ENCODE peak calls at places on chromosomes 5 and 9, in ten cellular contexts. I is CD8-positive, alpha-beta T cell; Q is kidney epithelial cell; J is fibroblast of mammary gland; W is sigmoid colon; E is activated CD8-positive, alpha-beta T cell treated with anti-CD3 and anti-CD28 coated beads for 36 hours; S is GM23338; O is fibroblast of lung; G is prostate gland; A is HCT116. L is an unnamed sample.

GRCh38 chr9:37300620-37301368 is 121.7 kb upstream of the GRHPR start:
- DNase-seq in A (no peak), S (no peak), E (peak), Q (no peak), J (peak), G (no peak), W (no peak), O (peak), I (no peak), L (peak)

GRCh38 chr5:14752497-14753071 is 88.1 kb downstream of the OTULIN start:
- DNase-seq in A (no peak), O (no peak), G (no peak), E (no peak), W (no peak), I (no peak), J (no peak), S (no peak), Q (no peak), L (no peak)

GRCh38 chr9:117400131-117400530 is 14.7 kb downstream of the ASTN2 start:
- DNase-seq in S (peak), A (no peak), W (no peak), Q (no peak), J (no peak), E (no peak), I (no peak), O (no peak), G (peak), L (no peak)

GRCh38 chr9:84557751-84558150 is 111.8 kb upstream of the NTRK2 start:
- DNase-seq in W (no peak), S (no peak), Q (no peak), J (no peak), O (no peak), I (no peak), G (no peak), A (no peak), E (no peak), L (no peak)

GRCh38 chr5:149552761-149553160 is 1.5 kb upstream of the CSNK1A1 start:
- DNase-seq in G (no peak), I (no peak), W (no peak), O (no peak), S (peak), A (no peak), J (no peak), E (no peak), Q (no peak), L (no peak)

GRCh38 chr5:9892696-9893095 is 262.5 kb upstream of the TAS2R1 start:
- DNase-seq in E (no peak), Q (no peak), S (no peak), I (no peak), W (no peak), O (no peak), J (no peak), A (no peak), G (no peak), L (no peak)

GRCh38 chr5:116444373-116445058 is 130.1 kb downstream of the SEMA6A start:
- DNase-seq in A (no peak), J (no peak), E (no peak), G (no peak), I (no peak), O (no peak), S (no peak), Q (no peak), W (no peak), L (no peak)

GRCh38 chr5:132439521-132440206 is 50.9 kb downstream of the IRF1 start:
- DNase-seq in G (peak), W (peak), O (peak), J (peak), S (no peak), Q (no peak), A (no peak), I (no peak), E (peak), L (no peak)

GRCh38 chr9:35035851-35036701 is 36.3 kb downstream of the VCP start:
- DNase-seq in O (peak), I (peak), A (no peak), G (no peak), S (peak), Q (no peak), W (peak), J (peak), E (peak), L (peak)

GRCh38 chr9:4667681-4668080 is 1.4 kb upstream of the SPATA6L start:
- DNase-seq in G (no peak), W (no peak), S (no peak), O (no peak), E (no peak), I (no peak), Q (no peak), A (no peak), J (no peak), L (no peak)

GRCh38 chr5:17436766-17437221 is 61.2 kb upstream of the TAF11L2 start:
- DNase-seq in A (no peak), I (no peak), S (no peak), O (peak), G (no peak), J (no peak), Q (no peak), W (no peak), E (no peak), L (peak)

GRCh38 chr9:107280543-107280942 is 2.5 kb upstream of the RAD23B start:
- DNase-seq in W (no peak), O (no peak), J (peak), E (peak), Q (no peak), I (no peak), G (no peak), S (peak), A (peak), L (no peak)

GRCh38 chr9:123656565-123656964 is 273.4 kb downstream of the DENND1A start:
- DNase-seq in A (no peak), G (no peak), S (no peak), W (no peak), J (peak), I (no peak), E (no peak), O (no peak), Q (no peak), L (no peak)

GRCh38 chr9:13690595-13690994 is 411.1 kb upstream of the MPDZ start:
- DNase-seq in W (no peak), O (peak), A (no peak), J (peak), S (no peak), E (no peak), I (no peak), G (no peak), Q (no peak), L (no peak)

GRCh38 chr5:66958984-66959641 is 237.5 kb downstream of the CD180 start:
- DNase-seq in W (peak), Q (peak), E (no peak), I (no peak), O (peak), J (peak), G (no peak), S (peak), A (no peak), L (no peak)

GRCh38 chr9:2691626-2692025 is 25.7 kb upstream of the KCNV2 start:
- DNase-seq in J (peak), I (no peak), O (no peak), S (no peak), E (no peak), G (no peak), A (no peak), W (no peak), Q (no peak), L (no peak)

GRCh38 chr5:179314606-179315355 is 30.5 kb downstream of the ADAMTS2 start:
- DNase-seq in O (no peak), A (no peak), S (no peak), E (no peak), G (no peak), J (peak), Q (no peak), I (no peak), W (peak), L (no peak)

GRCh38 chr9:37511006-37511714 is 25.4 kb downstream of the POLR1E start:
- DNase-seq in I (no peak), E (peak), J (no peak), G (no peak), Q (no peak), W (no peak), S (peak), A (peak), O (no peak), L (peak)

GRCh38 chr5:157473383-157474370 is 13.7 kb downstream of the NIPAL4 start:
- DNase-seq in O (no peak), G (no peak), W (peak), J (no peak), Q (no peak), A (no peak), S (no peak), I (no peak), E (no peak), L (no peak)

GRCh38 chr9:10649076-10649475 is 36.3 kb upstream of the PTPRD start:
- DNase-seq in G (no peak), E (no peak), Q (no peak), I (no peak), J (no peak), S (no peak), A (no peak), O (no peak), W (no peak), L (no peak)

GRCh38 chr5:174799146-174799545 is 74.8 kb downstream of the MSX2 start:
- DNase-seq in Q (no peak), A (no peak), G (no peak), O (peak), J (peak), S (no peak), E (no peak), I (no peak), W (no peak), L (no peak)

GRCh38 chr9:89312154-89312616 is 1.2 kb downstream of the CKS2 start:
- DNase-seq in S (peak), W (no peak), O (peak), Q (no peak), E (peak), I (no peak), J (no peak), A (no peak), G (no peak), L (no peak)

GRCh38 chr5:8892931-8893330 is 652.9 kb downstream of the SEMA5A start:
- DNase-seq in A (no peak), O (no peak), G (no peak), E (no peak), Q (no peak), I (no peak), J (no peak), W (no peak), S (no peak), L (no peak)

GRCh38 chr5:176530406-176530982 is 6.7 kb downstream of the RNF44 start:
- DNase-seq in W (no peak), Q (no peak), I (no peak), G (no peak), J (no peak), A (no peak), O (no peak), S (no peak), E (no peak), L (no peak)

GRCh38 chr9:136385015-136385414 is 11.5 kb upstream of the CARD9 start:
- DNase-seq in E (peak), A (no peak), W (no peak), J (no peak), Q (no peak), S (no peak), G (no peak), O (no peak), I (peak), L (no peak)

GRCh38 chr5:171157775-171158174 is 151.3 kb upstream of the TLX3 start:
- DNase-seq in G (no peak), I (no peak), W (no peak), Q (no peak), O (no peak), E (no peak), S (no peak), A (no peak), J (no peak), L (no peak)

GRCh38 chr5:171166766-171167165 is 142.3 kb upstream of the TLX3 start:
- DNase-seq in W (no peak), I (no peak), A (no peak), O (no peak), Q (no peak), G (no peak), E (no peak), S (no peak), J (no peak), L (no peak)

GRCh38 chr5:171162165-171162564 is 146.9 kb upstream of the TLX3 start:
- DNase-seq in J (no peak), O (no peak), G (no peak), W (no peak), S (peak), I (no peak), Q (no peak), A (no peak), E (no peak), L (no peak)

GRCh38 chr5:171158581-171158980 is 150.5 kb upstream of the TLX3 start:
- DNase-seq in J (no peak), I (no peak), A (no peak), Q (no peak), W (no peak), O (no peak), G (no peak), S (no peak), E (no peak), L (no peak)

DNA sequence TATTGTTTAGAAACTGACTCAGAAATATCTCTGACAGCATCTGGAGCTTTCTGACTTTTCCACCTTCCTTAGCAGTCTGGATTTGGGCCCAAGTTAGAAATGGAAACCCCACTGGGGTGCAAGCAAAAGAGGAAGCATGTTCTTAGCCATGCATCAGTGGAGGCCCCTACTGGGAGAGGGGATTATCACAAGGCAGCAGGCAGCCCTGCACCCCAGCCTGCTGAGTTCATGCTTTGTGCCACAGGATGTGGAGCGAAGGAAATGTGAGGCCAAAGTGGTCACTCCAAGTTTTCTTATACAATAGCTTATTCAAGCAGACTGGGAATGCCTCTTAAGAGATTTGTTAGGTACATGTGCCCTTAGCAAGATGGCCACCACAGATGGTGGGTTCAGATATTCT is 146.4 kb upstream of the TLX3 start:
- DNase-seq in O (peak), I (no peak), E (peak), W (no peak), S (peak), A (peak), Q (no peak), J (peak), G (no peak), L (peak)
- TF ChIP-seq CTCF in O (peak), I (no peak), E (no peak), W (no peak), S (peak), A (peak), Q (peak), J (peak), G (no peak), L (peak)

GRCh38 chr5:1052641-1053390 is 44.2 kb downstream of the NKD2 start:
- DNase-seq in E (no peak), A (no peak), W (no peak), Q (no peak), O (no peak), I (no peak), S (peak), G (peak), J (no peak), L (no peak)
- TF ChIP-seq CTCF in E (no peak), A (no peak), W (no peak), Q (no peak), O (no peak), I (no peak), S (no peak), G (peak), J (no peak), L (no peak)

DNA sequence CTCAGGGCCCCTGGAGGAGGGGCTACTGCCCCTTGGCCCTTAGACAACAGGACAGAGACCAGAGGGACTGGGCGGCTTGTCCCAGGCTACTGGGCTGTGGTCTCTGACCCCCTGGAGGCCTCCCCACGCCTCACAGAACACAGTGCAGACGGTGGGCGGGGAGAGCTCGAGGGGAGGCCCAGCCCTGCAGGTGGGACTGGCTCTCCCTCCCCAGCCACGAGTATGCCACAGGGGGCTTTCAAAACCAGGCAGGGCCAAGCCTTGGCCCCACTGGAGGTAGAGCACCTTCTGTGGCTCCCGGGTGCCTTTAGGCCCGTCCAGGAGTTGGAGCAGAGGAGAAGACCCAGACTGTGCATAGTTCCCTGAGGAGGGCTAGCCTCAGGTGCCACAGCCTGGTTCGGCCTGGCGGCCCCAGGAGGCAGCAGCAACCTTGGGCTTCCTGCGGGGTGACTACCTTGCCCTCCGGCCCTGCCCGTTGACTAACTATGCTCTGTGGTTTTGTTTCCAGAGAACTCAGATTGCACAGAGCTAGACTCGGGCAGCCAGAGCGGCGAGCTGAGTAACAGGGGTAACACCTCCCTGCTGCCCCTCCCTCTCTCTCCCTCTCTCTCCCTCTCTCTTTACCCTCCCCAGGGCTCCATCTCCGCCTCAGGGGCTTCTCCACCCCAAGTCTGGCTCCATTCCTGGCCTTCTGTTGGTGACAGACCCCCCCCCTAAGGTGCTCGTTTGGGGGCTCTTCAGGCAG is 15.5 kb downstream of the CARD19 start:
- DNase-seq in Q (no peak), O (peak), S (no peak), A (no peak), J (no peak), W (peak), I (no peak), G (no peak), E (no peak), L (no peak)
- TF ChIP-seq CTCF in Q (no peak), O (no peak), S (no peak), A (no peak), J (no peak), W (no peak), I (no peak), G (no peak), E (no peak), L (no peak)

DNA sequence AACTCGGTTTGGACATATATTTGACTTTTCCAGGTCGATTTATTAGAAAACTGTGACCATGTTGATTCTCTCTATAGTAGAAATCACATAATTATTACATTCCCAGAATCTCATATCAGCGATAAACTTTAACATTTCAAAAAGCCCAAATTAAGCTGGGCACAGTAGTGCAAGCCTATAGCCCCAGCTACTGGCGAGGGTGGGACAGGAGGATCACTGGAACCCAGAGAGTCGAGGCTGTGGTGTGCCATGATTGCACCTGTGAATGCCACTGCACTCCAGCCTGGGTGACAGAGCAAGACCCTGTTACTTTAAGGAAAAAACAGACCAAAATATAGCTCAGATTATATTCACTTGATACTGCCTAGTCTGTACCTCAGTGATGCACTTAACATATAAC is 128.9 kb downstream of the CPLANE1 start:
- DNase-seq in O (no peak), E (peak), G (no peak), W (no peak), S (no peak), J (no peak), I (no peak), A (no peak), Q (no peak), L (no peak)
- TF ChIP-seq CTCF in O (no peak), E (peak), G (no peak), W (no peak), S (no peak), J (no peak), I (no peak), A (no peak), Q (no peak), L (peak)

GRCh38 chr5:33992864-33993263 is 8.4 kb upstream of the SLC45A2 start:
- DNase-seq in O (no peak), A (no peak), W (no peak), J (no peak), E (no peak), I (no peak), Q (no peak), S (no peak), G (no peak), L (no peak)
- TF ChIP-seq CTCF in O (no peak), A (no peak), W (no peak), J (no peak), E (no peak), I (no peak), Q (no peak), S (no peak), G (no peak), L (no peak)